ENCODE peak calls at places on chromosome X, in nine cellular contexts. One of them, this sample, is unnamed.

GRCh38 chrX:70434352-70434866 is 10.2 kb upstream of the DLG3 start:
- DNase-seq in activated T-cell treated with anti-CD3 and anti-CD28 coated beads for 1 hour: no peak
- DNase-seq in activated naive CD4-positive, alpha-beta T cell: no peak
- DNase-seq in activated CD8-positive, alpha-beta memory T cell treated with anti-CD3 and anti-CD28 coated beads for 4 hours: peak; percentile 25
- DNase-seq in activated CD4-positive, alpha-beta T cell treated with anti-CD3 and anti-CD28 coated beads, Interleukin-2, amount 10 ng/mL, durations not matched to agents 7 days and 5 days: peak; percentile 54
- DNase-seq in naive thymus-derived CD4-positive, alpha-beta T cell: no peak
- DNase-seq in iris pigment epithelial cell: peak; percentile 72
- DNase-seq in LNCaP clone FGC: peak; percentile 62
- DNase-seq in CD4-positive, alpha-beta T cell: peak; percentile 36
- DNase-seq in this sample: no peak

GRCh38 chrX:109967151-109967550 is 35.8 kb upstream of the TMEM164 start:
- DNase-seq in naive thymus-derived CD4-positive, alpha-beta T cell: no peak
- DNase-seq in LNCaP clone FGC: no peak
- DNase-seq in CD4-positive, alpha-beta T cell: no peak
- DNase-seq in activated CD8-positive, alpha-beta memory T cell treated with anti-CD3 and anti-CD28 coated beads for 4 hours: no peak
- DNase-seq in activated naive CD4-positive, alpha-beta T cell: no peak
- DNase-seq in iris pigment epithelial cell: peak; percentile 41
- DNase-seq in activated CD4-positive, alpha-beta T cell treated with anti-CD3 and anti-CD28 coated beads, Interleukin-2, amount 10 ng/mL, durations not matched to agents 7 days and 5 days: no peak
- DNase-seq in activated T-cell treated with anti-CD3 and anti-CD28 coated beads for 1 hour: no peak
- DNase-seq in this sample: no peak

GRCh38 chrX:47644557-47645091 is 5.7 kb downstream of the ELK1 start:
- DNase-seq in iris pigment epithelial cell: peak; percentile 49
- DNase-seq in activated CD8-positive, alpha-beta memory T cell treated with anti-CD3 and anti-CD28 coated beads for 4 hours: no peak
- DNase-seq in activated naive CD4-positive, alpha-beta T cell: no peak
- DNase-seq in CD4-positive, alpha-beta T cell: no peak
- DNase-seq in activated T-cell treated with anti-CD3 and anti-CD28 coated beads for 1 hour: no peak
- DNase-seq in LNCaP clone FGC: no peak
- DNase-seq in activated CD4-positive, alpha-beta T cell treated with anti-CD3 and anti-CD28 coated beads, Interleukin-2, amount 10 ng/mL, durations not matched to agents 7 days and 5 days: no peak
- DNase-seq in naive thymus-derived CD4-positive, alpha-beta T cell: no peak
- DNase-seq in this sample: no peak

GRCh38 chrX:119008122-119008744 is 33.8 kb downstream of the LONRF3 start:
- DNase-seq in naive thymus-derived CD4-positive, alpha-beta T cell: peak; percentile 37
- DNase-seq in activated CD4-positive, alpha-beta T cell treated with anti-CD3 and anti-CD28 coated beads, Interleukin-2, amount 10 ng/mL, durations not matched to agents 7 days and 5 days: peak; percentile 38
- DNase-seq in LNCaP clone FGC: no peak
- DNase-seq in activated T-cell treated with anti-CD3 and anti-CD28 coated beads for 1 hour: peak; percentile 25
- DNase-seq in CD4-positive, alpha-beta T cell: peak; percentile 30
- DNase-seq in iris pigment epithelial cell: peak; percentile 30
- DNase-seq in activated CD8-positive, alpha-beta memory T cell treated with anti-CD3 and anti-CD28 coated beads for 4 hours: no peak
- DNase-seq in activated naive CD4-positive, alpha-beta T cell: no peak
- DNase-seq in this sample: no peak

GRCh38 chrX:18353931-18354368 is 538 bp downstream of the SCML2 start:
- DNase-seq in activated T-cell treated with anti-CD3 and anti-CD28 coated beads for 1 hour: no peak
- DNase-seq in CD4-positive, alpha-beta T cell: peak; percentile 1
- DNase-seq in activated naive CD4-positive, alpha-beta T cell: peak; percentile 0
- DNase-seq in LNCaP clone FGC: no peak
- DNase-seq in activated CD8-positive, alpha-beta memory T cell treated with anti-CD3 and anti-CD28 coated beads for 4 hours: no peak
- DNase-seq in iris pigment epithelial cell: no peak
- DNase-seq in activated CD4-positive, alpha-beta T cell treated with anti-CD3 and anti-CD28 coated beads, Interleukin-2, amount 10 ng/mL, durations not matched to agents 7 days and 5 days: peak; percentile 10
- DNase-seq in naive thymus-derived CD4-positive, alpha-beta T cell: peak; percentile 19
- DNase-seq in this sample: no peak

GRCh38 chrX:57528670-57529255 is 63.0 kb upstream of the ZXDB start:
- DNase-seq in iris pigment epithelial cell: no peak
- DNase-seq in CD4-positive, alpha-beta T cell: peak; percentile 1
- DNase-seq in activated CD8-positive, alpha-beta memory T cell treated with anti-CD3 and anti-CD28 coated beads for 4 hours: no peak
- DNase-seq in activated naive CD4-positive, alpha-beta T cell: no peak
- DNase-seq in activated CD4-positive, alpha-beta T cell treated with anti-CD3 and anti-CD28 coated beads, Interleukin-2, amount 10 ng/mL, durations not matched to agents 7 days and 5 days: no peak
- DNase-seq in naive thymus-derived CD4-positive, alpha-beta T cell: peak; percentile 18
- DNase-seq in LNCaP clone FGC: no peak
- DNase-seq in activated T-cell treated with anti-CD3 and anti-CD28 coated beads for 1 hour: no peak
- DNase-seq in this sample: no peak

GRCh38 chrX:9131066-9131465 is 97.1 kb upstream of the FAM9B start:
- DNase-seq in activated naive CD4-positive, alpha-beta T cell: no peak
- DNase-seq in iris pigment epithelial cell: no peak
- DNase-seq in naive thymus-derived CD4-positive, alpha-beta T cell: no peak
- DNase-seq in LNCaP clone FGC: no peak
- DNase-seq in CD4-positive, alpha-beta T cell: no peak
- DNase-seq in activated CD8-positive, alpha-beta memory T cell treated with anti-CD3 and anti-CD28 coated beads for 4 hours: no peak
- DNase-seq in activated T-cell treated with anti-CD3 and anti-CD28 coated beads for 1 hour: no peak
- DNase-seq in activated CD4-positive, alpha-beta T cell treated with anti-CD3 and anti-CD28 coated beads, Interleukin-2, amount 10 ng/mL, durations not matched to agents 7 days and 5 days: no peak
- DNase-seq in this sample: no peak

GRCh38 chrX:112368371-112368770 is 285.8 kb upstream of the TRPC5 start:
- DNase-seq in activated CD4-positive, alpha-beta T cell treated with anti-CD3 and anti-CD28 coated beads, Interleukin-2, amount 10 ng/mL, durations not matched to agents 7 days and 5 days: no peak
- DNase-seq in activated naive CD4-positive, alpha-beta T cell: no peak
- DNase-seq in activated T-cell treated with anti-CD3 and anti-CD28 coated beads for 1 hour: no peak
- DNase-seq in iris pigment epithelial cell: no peak
- DNase-seq in LNCaP clone FGC: no peak
- DNase-seq in CD4-positive, alpha-beta T cell: no peak
- DNase-seq in activated CD8-positive, alpha-beta memory T cell treated with anti-CD3 and anti-CD28 coated beads for 4 hours: no peak
- DNase-seq in naive thymus-derived CD4-positive, alpha-beta T cell: no peak
- DNase-seq in this sample: no peak

GRCh38 chrX:43822015-43822414 is 60.2 kb downstream of the MAOB start:
- DNase-seq in CD4-positive, alpha-beta T cell: no peak
- DNase-seq in iris pigment epithelial cell: peak; percentile 32
- DNase-seq in LNCaP clone FGC: no peak
- DNase-seq in activated CD4-positive, alpha-beta T cell treated with anti-CD3 and anti-CD28 coated beads, Interleukin-2, amount 10 ng/mL, durations not matched to agents 7 days and 5 days: no peak
- DNase-seq in activated CD8-positive, alpha-beta memory T cell treated with anti-CD3 and anti-CD28 coated beads for 4 hours: no peak
- DNase-seq in naive thymus-derived CD4-positive, alpha-beta T cell: no peak
- DNase-seq in activated naive CD4-positive, alpha-beta T cell: no peak
- DNase-seq in activated T-cell treated with anti-CD3 and anti-CD28 coated beads for 1 hour: no peak
- DNase-seq in this sample: no peak

GRCh38 chrX:47143894-47144625 is 442 bp downstream of the NDUFB11 start:
- DNase-seq in activated CD8-positive, alpha-beta memory T cell treated with anti-CD3 and anti-CD28 coated beads for 4 hours: no peak
- DNase-seq in naive thymus-derived CD4-positive, alpha-beta T cell: no peak
- DNase-seq in activated naive CD4-positive, alpha-beta T cell: no peak
- DNase-seq in activated CD4-positive, alpha-beta T cell treated with anti-CD3 and anti-CD28 coated beads, Interleukin-2, amount 10 ng/mL, durations not matched to agents 7 days and 5 days: no peak
- DNase-seq in iris pigment epithelial cell: peak; percentile 19
- DNase-seq in LNCaP clone FGC: no peak
- DNase-seq in CD4-positive, alpha-beta T cell: peak; percentile 11
- DNase-seq in activated T-cell treated with anti-CD3 and anti-CD28 coated beads for 1 hour: no peak
- DNase-seq in this sample: no peak

GRCh38 chrX:30597258-30598012 is 19.9 kb upstream of the TASL start:
- DNase-seq in iris pigment epithelial cell: no peak
- DNase-seq in activated CD8-positive, alpha-beta memory T cell treated with anti-CD3 and anti-CD28 coated beads for 4 hours: no peak
- DNase-seq in CD4-positive, alpha-beta T cell: no peak
- DNase-seq in activated CD4-positive, alpha-beta T cell treated with anti-CD3 and anti-CD28 coated beads, Interleukin-2, amount 10 ng/mL, durations not matched to agents 7 days and 5 days: no peak
- DNase-seq in LNCaP clone FGC: no peak
- DNase-seq in activated naive CD4-positive, alpha-beta T cell: no peak
- DNase-seq in activated T-cell treated with anti-CD3 and anti-CD28 coated beads for 1 hour: no peak
- DNase-seq in naive thymus-derived CD4-positive, alpha-beta T cell: no peak
- DNase-seq in this sample: no peak

GRCh38 chrX:634306-634958 is 3.8 kb downstream of the SHOX start:
- DNase-seq in LNCaP clone FGC: no peak
- DNase-seq in iris pigment epithelial cell: no peak
- DNase-seq in CD4-positive, alpha-beta T cell: no peak
- DNase-seq in activated naive CD4-positive, alpha-beta T cell: no peak
- DNase-seq in activated T-cell treated with anti-CD3 and anti-CD28 coated beads for 1 hour: no peak
- DNase-seq in naive thymus-derived CD4-positive, alpha-beta T cell: no peak
- DNase-seq in activated CD4-positive, alpha-beta T cell treated with anti-CD3 and anti-CD28 coated beads, Interleukin-2, amount 10 ng/mL, durations not matched to agents 7 days and 5 days: no peak
- DNase-seq in activated CD8-positive, alpha-beta memory T cell treated with anti-CD3 and anti-CD28 coated beads for 4 hours: no peak
- DNase-seq in this sample: no peak

GRCh38 chrX:8139713-8140112 is 31.4 kb downstream of the VCX2 start:
- DNase-seq in naive thymus-derived CD4-positive, alpha-beta T cell: no peak
- DNase-seq in activated CD8-positive, alpha-beta memory T cell treated with anti-CD3 and anti-CD28 coated beads for 4 hours: no peak
- DNase-seq in CD4-positive, alpha-beta T cell: no peak
- DNase-seq in activated CD4-positive, alpha-beta T cell treated with anti-CD3 and anti-CD28 coated beads, Interleukin-2, amount 10 ng/mL, durations not matched to agents 7 days and 5 days: no peak
- DNase-seq in LNCaP clone FGC: no peak
- DNase-seq in activated naive CD4-positive, alpha-beta T cell: no peak
- DNase-seq in activated T-cell treated with anti-CD3 and anti-CD28 coated beads for 1 hour: no peak
- DNase-seq in iris pigment epithelial cell: peak; percentile 33
- DNase-seq in this sample: no peak

GRCh38 chrX:93673869-93674271 is at the start of gene FAM133A:
- DNase-seq in activated T-cell treated with anti-CD3 and anti-CD28 coated beads for 1 hour: no peak
- DNase-seq in naive thymus-derived CD4-positive, alpha-beta T cell: no peak
- DNase-seq in activated CD8-positive, alpha-beta memory T cell treated with anti-CD3 and anti-CD28 coated beads for 4 hours: no peak
- DNase-seq in CD4-positive, alpha-beta T cell: no peak
- DNase-seq in activated naive CD4-positive, alpha-beta T cell: no peak
- DNase-seq in activated CD4-positive, alpha-beta T cell treated with anti-CD3 and anti-CD28 coated beads, Interleukin-2, amount 10 ng/mL, durations not matched to agents 7 days and 5 days: no peak
- DNase-seq in iris pigment epithelial cell: peak; percentile 29
- DNase-seq in LNCaP clone FGC: no peak
- DNase-seq in this sample: no peak

GRCh38 chrX:22389544-22390243 is 117.0 kb downstream of the CBLL2 start:
- DNase-seq in activated CD4-positive, alpha-beta T cell treated with anti-CD3 and anti-CD28 coated beads, Interleukin-2, amount 10 ng/mL, durations not matched to agents 7 days and 5 days: no peak
- DNase-seq in naive thymus-derived CD4-positive, alpha-beta T cell: no peak
- DNase-seq in activated naive CD4-positive, alpha-beta T cell: no peak
- DNase-seq in LNCaP clone FGC: no peak
- DNase-seq in activated CD8-positive, alpha-beta memory T cell treated with anti-CD3 and anti-CD28 coated beads for 4 hours: no peak
- DNase-seq in activated T-cell treated with anti-CD3 and anti-CD28 coated beads for 1 hour: no peak
- DNase-seq in iris pigment epithelial cell: peak; percentile 85
- DNase-seq in CD4-positive, alpha-beta T cell: no peak
- DNase-seq in this sample: no peak

GRCh38 chrX:20461576-20461975 is 194.9 kb upstream of the RPS6KA3 start:
- DNase-seq in activated CD8-positive, alpha-beta memory T cell treated with anti-CD3 and anti-CD28 coated beads for 4 hours: no peak
- DNase-seq in naive thymus-derived CD4-positive, alpha-beta T cell: no peak
- DNase-seq in activated T-cell treated with anti-CD3 and anti-CD28 coated beads for 1 hour: no peak
- DNase-seq in LNCaP clone FGC: no peak
- DNase-seq in activated CD4-positive, alpha-beta T cell treated with anti-CD3 and anti-CD28 coated beads, Interleukin-2, amount 10 ng/mL, durations not matched to agents 7 days and 5 days: no peak
- DNase-seq in activated naive CD4-positive, alpha-beta T cell: no peak
- DNase-seq in CD4-positive, alpha-beta T cell: no peak
- DNase-seq in iris pigment epithelial cell: peak; percentile 21
- DNase-seq in this sample: no peak

GRCh38 chrX:122622800-122623199 is 561.3 kb upstream of the GRIA3 start:
- DNase-seq in activated T-cell treated with anti-CD3 and anti-CD28 coated beads for 1 hour: no peak
- DNase-seq in iris pigment epithelial cell: no peak
- DNase-seq in CD4-positive, alpha-beta T cell: no peak
- DNase-seq in naive thymus-derived CD4-positive, alpha-beta T cell: no peak
- DNase-seq in activated CD4-positive, alpha-beta T cell treated with anti-CD3 and anti-CD28 coated beads, Interleukin-2, amount 10 ng/mL, durations not matched to agents 7 days and 5 days: no peak
- DNase-seq in LNCaP clone FGC: peak; percentile 0
- DNase-seq in activated naive CD4-positive, alpha-beta T cell: no peak
- DNase-seq in activated CD8-positive, alpha-beta memory T cell treated with anti-CD3 and anti-CD28 coated beads for 4 hours: no peak
- DNase-seq in this sample: no peak

GRCh38 chrX:72573158-72573511 is 492 bp upstream of the HDAC8 start:
- DNase-seq in naive thymus-derived CD4-positive, alpha-beta T cell: no peak
- DNase-seq in activated CD8-positive, alpha-beta memory T cell treated with anti-CD3 and anti-CD28 coated beads for 4 hours: no peak
- DNase-seq in activated T-cell treated with anti-CD3 and anti-CD28 coated beads for 1 hour: no peak
- DNase-seq in LNCaP clone FGC: no peak
- DNase-seq in CD4-positive, alpha-beta T cell: no peak
- DNase-seq in iris pigment epithelial cell: no peak
- DNase-seq in activated naive CD4-positive, alpha-beta T cell: no peak
- DNase-seq in activated CD4-positive, alpha-beta T cell treated with anti-CD3 and anti-CD28 coated beads, Interleukin-2, amount 10 ng/mL, durations not matched to agents 7 days and 5 days: no peak
- DNase-seq in this sample: no peak

GRCh38 chrX:8548446-8548845 is 83.8 kb downstream of the VCX3B start:
- DNase-seq in activated CD4-positive, alpha-beta T cell treated with anti-CD3 and anti-CD28 coated beads, Interleukin-2, amount 10 ng/mL, durations not matched to agents 7 days and 5 days: no peak
- DNase-seq in activated CD8-positive, alpha-beta memory T cell treated with anti-CD3 and anti-CD28 coated beads for 4 hours: no peak
- DNase-seq in activated naive CD4-positive, alpha-beta T cell: no peak
- DNase-seq in naive thymus-derived CD4-positive, alpha-beta T cell: no peak
- DNase-seq in iris pigment epithelial cell: no peak
- DNase-seq in activated T-cell treated with anti-CD3 and anti-CD28 coated beads for 1 hour: no peak
- DNase-seq in LNCaP clone FGC: no peak
- DNase-seq in CD4-positive, alpha-beta T cell: no peak
- DNase-seq in this sample: no peak

GRCh38 chrX:153684447-153685178 is 3.1 kb upstream of the SLC6A8 start:
- DNase-seq in activated CD8-positive, alpha-beta memory T cell treated with anti-CD3 and anti-CD28 coated beads for 4 hours: no peak
- DNase-seq in LNCaP clone FGC: no peak
- DNase-seq in activated naive CD4-positive, alpha-beta T cell: no peak
- DNase-seq in iris pigment epithelial cell: no peak
- DNase-seq in activated T-cell treated with anti-CD3 and anti-CD28 coated beads for 1 hour: no peak
- DNase-seq in activated CD4-positive, alpha-beta T cell treated with anti-CD3 and anti-CD28 coated beads, Interleukin-2, amount 10 ng/mL, durations not matched to agents 7 days and 5 days: no peak
- DNase-seq in CD4-positive, alpha-beta T cell: no peak
- DNase-seq in naive thymus-derived CD4-positive, alpha-beta T cell: no peak
- DNase-seq in this sample: no peak

GRCh38 chrX:111131572-111131971 is 35.6 kb downstream of the PAK3 start:
- DNase-seq in activated T-cell treated with anti-CD3 and anti-CD28 coated beads for 1 hour: no peak
- DNase-seq in iris pigment epithelial cell: peak; percentile 54
- DNase-seq in LNCaP clone FGC: no peak
- DNase-seq in activated CD8-positive, alpha-beta memory T cell treated with anti-CD3 and anti-CD28 coated beads for 4 hours: no peak
- DNase-seq in naive thymus-derived CD4-positive, alpha-beta T cell: no peak
- DNase-seq in activated naive CD4-positive, alpha-beta T cell: no peak
- DNase-seq in activated CD4-positive, alpha-beta T cell treated with anti-CD3 and anti-CD28 coated beads, Interleukin-2, amount 10 ng/mL, durations not matched to agents 7 days and 5 days: no peak
- DNase-seq in CD4-positive, alpha-beta T cell: no peak
- DNase-seq in this sample: no peak

GRCh38 chrX:20271186-20271585 is 4.5 kb upstream of the RPS6KA3 start:
- DNase-seq in LNCaP clone FGC: no peak
- DNase-seq in activated naive CD4-positive, alpha-beta T cell: no peak
- DNase-seq in activated CD8-positive, alpha-beta memory T cell treated with anti-CD3 and anti-CD28 coated beads for 4 hours: no peak
- DNase-seq in activated T-cell treated with anti-CD3 and anti-CD28 coated beads for 1 hour: no peak
- DNase-seq in iris pigment epithelial cell: no peak
- DNase-seq in CD4-positive, alpha-beta T cell: no peak
- DNase-seq in activated CD4-positive, alpha-beta T cell treated with anti-CD3 and anti-CD28 coated beads, Interleukin-2, amount 10 ng/mL, durations not matched to agents 7 days and 5 days: no peak
- DNase-seq in naive thymus-derived CD4-positive, alpha-beta T cell: no peak
- DNase-seq in this sample: no peak

GRCh38 chrX:123084797-123085196 is 99.3 kb upstream of the GRIA3 start:
- DNase-seq in activated CD4-positive, alpha-beta T cell treated with anti-CD3 and anti-CD28 coated beads, Interleukin-2, amount 10 ng/mL, durations not matched to agents 7 days and 5 days: no peak
- DNase-seq in LNCaP clone FGC: no peak
- DNase-seq in activated T-cell treated with anti-CD3 and anti-CD28 coated beads for 1 hour: no peak
- DNase-seq in activated CD8-positive, alpha-beta memory T cell treated with anti-CD3 and anti-CD28 coated beads for 4 hours: no peak
- DNase-seq in naive thymus-derived CD4-positive, alpha-beta T cell: no peak
- DNase-seq in activated naive CD4-positive, alpha-beta T cell: no peak
- DNase-seq in iris pigment epithelial cell: peak; percentile 38
- DNase-seq in CD4-positive, alpha-beta T cell: no peak
- DNase-seq in this sample: no peak

This sample was measured in cortex of kidney.